ENCODE peak calls at places on chromosomes 3 and 15, in four cellular contexts. One of them, this sample, is unnamed.
A peak's percentile ranks its signal among the peaks of the same experiment; 100 is the strongest.

GRCh38 chr3:135040321-135041110 is 245.5 kb downstream of the EPHB1 start:
- DNase-seq in T-helper 17 cell: no peak
- DNase-seq in tibial artery: no peak
- DNase-seq in activated CD8-positive, alpha-beta memory T cell treated with anti-CD3 and anti-CD28 coated beads, Interleukin-2, amount 50 U/mL, for 48 hours: no peak
- DNase-seq in this sample: no peak

GRCh38 chr3:23183731-23184130 is 19.4 kb upstream of the UBE2E2 start:
- DNase-seq in tibial artery: no peak
- DNase-seq in activated CD8-positive, alpha-beta memory T cell treated with anti-CD3 and anti-CD28 coated beads, Interleukin-2, amount 50 U/mL, for 48 hours: no peak
- DNase-seq in T-helper 17 cell: no peak
- DNase-seq in this sample: no peak

GRCh38 chr3:177835008-177835407 is 637.7 kb upstream of the TBL1XR1 start:
- DNase-seq in T-helper 17 cell: no peak
- DNase-seq in tibial artery: no peak
- DNase-seq in activated CD8-positive, alpha-beta memory T cell treated with anti-CD3 and anti-CD28 coated beads, Interleukin-2, amount 50 U/mL, for 48 hours: no peak
- DNase-seq in this sample: no peak

GRCh38 chr15:48566669-48567068 is 78.8 kb downstream of the FBN1 start:
- DNase-seq in activated CD8-positive, alpha-beta memory T cell treated with anti-CD3 and anti-CD28 coated beads, Interleukin-2, amount 50 U/mL, for 48 hours: no peak
- DNase-seq in tibial artery: no peak
- DNase-seq in T-helper 17 cell: no peak
- DNase-seq in this sample: no peak

GRCh38 chr15:59401810-59402569 is 29.3 kb upstream of the MYO1E start:
- DNase-seq in T-helper 17 cell: no peak
- DNase-seq in activated CD8-positive, alpha-beta memory T cell treated with anti-CD3 and anti-CD28 coated beads, Interleukin-2, amount 50 U/mL, for 48 hours: no peak
- DNase-seq in tibial artery: no peak
- DNase-seq in this sample: no peak

GRCh38 chr15:25239471-25240345 is 199.1 kb downstream of the UBE3A start:
- DNase-seq in T-helper 17 cell: no peak
- DNase-seq in tibial artery: peak; percentile 11
- DNase-seq in activated CD8-positive, alpha-beta memory T cell treated with anti-CD3 and anti-CD28 coated beads, Interleukin-2, amount 50 U/mL, for 48 hours: no peak
- DNase-seq in this sample: no peak

GRCh38 chr15:43939070-43939469 is 112.3 kb downstream of the WDR76 start:
- DNase-seq in T-helper 17 cell: no peak
- DNase-seq in tibial artery: no peak
- DNase-seq in activated CD8-positive, alpha-beta memory T cell treated with anti-CD3 and anti-CD28 coated beads, Interleukin-2, amount 50 U/mL, for 48 hours: no peak
- DNase-seq in this sample: no peak

GRCh38 chr15:96340611-96341464 is 10.3 kb downstream of the NR2F2 start:
- DNase-seq in T-helper 17 cell: no peak
- DNase-seq in tibial artery: peak; percentile 43
- DNase-seq in activated CD8-positive, alpha-beta memory T cell treated with anti-CD3 and anti-CD28 coated beads, Interleukin-2, amount 50 U/mL, for 48 hours: peak; percentile 46
- DNase-seq in this sample: no peak

GRCh38 chr15:69780374-69780773 is 317.3 kb downstream of the TLE3 start:
- DNase-seq in activated CD8-positive, alpha-beta memory T cell treated with anti-CD3 and anti-CD28 coated beads, Interleukin-2, amount 50 U/mL, for 48 hours: no peak
- DNase-seq in tibial artery: no peak
- DNase-seq in T-helper 17 cell: no peak
- DNase-seq in this sample: no peak

GRCh38 chr3:63625161-63625560 is 27.3 kb upstream of the SNTN start:
- DNase-seq in T-helper 17 cell: no peak
- DNase-seq in activated CD8-positive, alpha-beta memory T cell treated with anti-CD3 and anti-CD28 coated beads, Interleukin-2, amount 50 U/mL, for 48 hours: no peak
- DNase-seq in tibial artery: no peak
- DNase-seq in this sample: no peak

GRCh38 chr15:48981941-48982340 is 18.2 kb upstream of the SHC4 start:
- DNase-seq in activated CD8-positive, alpha-beta memory T cell treated with anti-CD3 and anti-CD28 coated beads, Interleukin-2, amount 50 U/mL, for 48 hours: no peak
- DNase-seq in T-helper 17 cell: no peak
- DNase-seq in tibial artery: no peak
- DNase-seq in this sample: no peak

GRCh38 chr3:63450023-63450422 is 171.9 kb downstream of the SYNPR start:
- DNase-seq in T-helper 17 cell: no peak
- DNase-seq in tibial artery: no peak
- DNase-seq in activated CD8-positive, alpha-beta memory T cell treated with anti-CD3 and anti-CD28 coated beads, Interleukin-2, amount 50 U/mL, for 48 hours: no peak
- DNase-seq in this sample: no peak

GRCh38 chr3:189202583-189202982 is 30.8 kb downstream of the TPRG1 start:
- DNase-seq in activated CD8-positive, alpha-beta memory T cell treated with anti-CD3 and anti-CD28 coated beads, Interleukin-2, amount 50 U/mL, for 48 hours: no peak
- DNase-seq in T-helper 17 cell: no peak
- DNase-seq in tibial artery: no peak
- DNase-seq in this sample: no peak

GRCh38 chr3:136070953-136071949 is 105.7 kb downstream of the PPP2R3A start:
- DNase-seq in tibial artery: peak; percentile 30
- DNase-seq in activated CD8-positive, alpha-beta memory T cell treated with anti-CD3 and anti-CD28 coated beads, Interleukin-2, amount 50 U/mL, for 48 hours: no peak
- DNase-seq in T-helper 17 cell: no peak
- DNase-seq in this sample: no peak

GRCh38 chr3:123698813-123699212 is 114.0 kb upstream of the HACD2 start:
- DNase-seq in T-helper 17 cell: no peak
- DNase-seq in tibial artery: no peak
- DNase-seq in activated CD8-positive, alpha-beta memory T cell treated with anti-CD3 and anti-CD28 coated beads, Interleukin-2, amount 50 U/mL, for 48 hours: no peak
- DNase-seq in this sample: no peak

GRCh38 chr3:108495717-108496116 is 14.7 kb downstream of the MYH15 start:
- DNase-seq in tibial artery: no peak
- DNase-seq in T-helper 17 cell: no peak
- DNase-seq in activated CD8-positive, alpha-beta memory T cell treated with anti-CD3 and anti-CD28 coated beads, Interleukin-2, amount 50 U/mL, for 48 hours: no peak
- DNase-seq in this sample: no peak

GRCh38 chr3:169169340-169169963 is 494.1 kb downstream of the MECOM start:
- DNase-seq in T-helper 17 cell: no peak
- DNase-seq in tibial artery: no peak
- DNase-seq in activated CD8-positive, alpha-beta memory T cell treated with anti-CD3 and anti-CD28 coated beads, Interleukin-2, amount 50 U/mL, for 48 hours: no peak
- DNase-seq in this sample: no peak

GRCh38 chr3:100796556-100796955 is 87.3 kb downstream of the TFG start:
- DNase-seq in activated CD8-positive, alpha-beta memory T cell treated with anti-CD3 and anti-CD28 coated beads, Interleukin-2, amount 50 U/mL, for 48 hours: no peak
- DNase-seq in T-helper 17 cell: no peak
- DNase-seq in tibial artery: no peak
- DNase-seq in this sample: no peak

GRCh38 chr3:39142067-39142466 is 11.3 kb downstream of the CSRNP1 start:
- DNase-seq in T-helper 17 cell: no peak
- DNase-seq in activated CD8-positive, alpha-beta memory T cell treated with anti-CD3 and anti-CD28 coated beads, Interleukin-2, amount 50 U/mL, for 48 hours: peak; percentile 48
- DNase-seq in tibial artery: no peak
- DNase-seq in this sample: no peak

GRCh38 chr15:89799011-89799924 is 15.4 kb downstream of the ANPEP start:
- DNase-seq in activated CD8-positive, alpha-beta memory T cell treated with anti-CD3 and anti-CD28 coated beads, Interleukin-2, amount 50 U/mL, for 48 hours: no peak
- DNase-seq in tibial artery: no peak
- DNase-seq in T-helper 17 cell: no peak
- DNase-seq in this sample: no peak

GRCh38 chr15:75725021-75725718 is 12.5 kb upstream of the CSPG4 start:
- DNase-seq in T-helper 17 cell: no peak
- DNase-seq in tibial artery: peak; percentile 15
- DNase-seq in activated CD8-positive, alpha-beta memory T cell treated with anti-CD3 and anti-CD28 coated beads, Interleukin-2, amount 50 U/mL, for 48 hours: no peak
- DNase-seq in this sample: no peak

GRCh38 chr3:23162939-23163338 is 40.2 kb upstream of the UBE2E2 start:
- DNase-seq in tibial artery: no peak
- DNase-seq in activated CD8-positive, alpha-beta memory T cell treated with anti-CD3 and anti-CD28 coated beads, Interleukin-2, amount 50 U/mL, for 48 hours: no peak
- DNase-seq in T-helper 17 cell: no peak
- DNase-seq in this sample: no peak

GRCh38 chr15:25501828-25502446 is 63.1 kb upstream of the UBE3A start:
- DNase-seq in tibial artery: no peak
- DNase-seq in T-helper 17 cell: no peak
- DNase-seq in activated CD8-positive, alpha-beta memory T cell treated with anti-CD3 and anti-CD28 coated beads, Interleukin-2, amount 50 U/mL, for 48 hours: no peak
- DNase-seq in this sample: no peak

GRCh38 chr3:58234516-58234931 is 3.1 kb upstream of the ABHD6 start:
- DNase-seq in activated CD8-positive, alpha-beta memory T cell treated with anti-CD3 and anti-CD28 coated beads, Interleukin-2, amount 50 U/mL, for 48 hours: peak; percentile 30
- DNase-seq in tibial artery: no peak
- DNase-seq in T-helper 17 cell: no peak
- DNase-seq in this sample: no peak

GRCh38 chr3:175266993-175267960 is 408.1 kb downstream of the NAALADL2 start:
- DNase-seq in activated CD8-positive, alpha-beta memory T cell treated with anti-CD3 and anti-CD28 coated beads, Interleukin-2, amount 50 U/mL, for 48 hours: no peak
- DNase-seq in T-helper 17 cell: no peak
- DNase-seq in tibial artery: no peak
- DNase-seq in this sample: no peak

GRCh38 chr3:43773273-43774104 is 82.8 kb downstream of the ABHD5 start:
- DNase-seq in T-helper 17 cell: no peak
- DNase-seq in activated CD8-positive, alpha-beta memory T cell treated with anti-CD3 and anti-CD28 coated beads, Interleukin-2, amount 50 U/mL, for 48 hours: no peak
- DNase-seq in tibial artery: peak; percentile 26
- DNase-seq in this sample: no peak

GRCh38 chr3:66490214-66490613 is 10.6 kb downstream of the LRIG1 start:
- DNase-seq in T-helper 17 cell: no peak
- DNase-seq in activated CD8-positive, alpha-beta memory T cell treated with anti-CD3 and anti-CD28 coated beads, Interleukin-2, amount 50 U/mL, for 48 hours: no peak
- DNase-seq in tibial artery: no peak
- DNase-seq in this sample: no peak

GRCh38 chr3:136730595-136731273 is 21.4 kb downstream of the STAG1 start:
- DNase-seq in tibial artery: no peak
- DNase-seq in T-helper 17 cell: no peak
- DNase-seq in activated CD8-positive, alpha-beta memory T cell treated with anti-CD3 and anti-CD28 coated beads, Interleukin-2, amount 50 U/mL, for 48 hours: no peak
- DNase-seq in this sample: no peak

GRCh38 chr3:191175102-191175501 is 23.9 kb upstream of the OSTN start:
- DNase-seq in T-helper 17 cell: no peak
- DNase-seq in activated CD8-positive, alpha-beta memory T cell treated with anti-CD3 and anti-CD28 coated beads, Interleukin-2, amount 50 U/mL, for 48 hours: no peak
- DNase-seq in tibial artery: no peak
- DNase-seq in this sample: no peak

GRCh38 chr3:21638488-21638887 is 112.5 kb downstream of the ZNF385D start:
- DNase-seq in activated CD8-positive, alpha-beta memory T cell treated with anti-CD3 and anti-CD28 coated beads, Interleukin-2, amount 50 U/mL, for 48 hours: no peak
- DNase-seq in tibial artery: no peak
- DNase-seq in T-helper 17 cell: no peak
- DNase-seq in this sample: no peak

GRCh38 chr3:79361748-79362378 is 405.9 kb downstream of the ROBO1 start:
- DNase-seq in activated CD8-positive, alpha-beta memory T cell treated with anti-CD3 and anti-CD28 coated beads, Interleukin-2, amount 50 U/mL, for 48 hours: no peak
- DNase-seq in tibial artery: no peak
- DNase-seq in T-helper 17 cell: no peak
- DNase-seq in this sample: no peak

GRCh38 chr3:88985491-88985890 is 121.9 kb upstream of the EPHA3 start:
- DNase-seq in activated CD8-positive, alpha-beta memory T cell treated with anti-CD3 and anti-CD28 coated beads, Interleukin-2, amount 50 U/mL, for 48 hours: no peak
- DNase-seq in tibial artery: no peak
- DNase-seq in T-helper 17 cell: no peak
- DNase-seq in this sample: no peak

GRCh38 chr3:157573780-157574378 is 70.7 kb upstream of the VEPH1 start:
- DNase-seq in T-helper 17 cell: no peak
- DNase-seq in tibial artery: no peak
- DNase-seq in activated CD8-positive, alpha-beta memory T cell treated with anti-CD3 and anti-CD28 coated beads, Interleukin-2, amount 50 U/mL, for 48 hours: no peak
- DNase-seq in this sample: no peak

GRCh38 chr3:129890891-129891290 is 2.6 kb downstream of the TMCC1 start:
- DNase-seq in activated CD8-positive, alpha-beta memory T cell treated with anti-CD3 and anti-CD28 coated beads, Interleukin-2, amount 50 U/mL, for 48 hours: no peak
- DNase-seq in tibial artery: no peak
- DNase-seq in T-helper 17 cell: no peak
- DNase-seq in this sample: no peak

GRCh38 chr3:51718547-51719412 is 11.9 kb downstream of the GRM2 start:
- DNase-seq in T-helper 17 cell: peak; percentile 21
- DNase-seq in tibial artery: no peak
- DNase-seq in activated CD8-positive, alpha-beta memory T cell treated with anti-CD3 and anti-CD28 coated beads, Interleukin-2, amount 50 U/mL, for 48 hours: peak; percentile 85
- DNase-seq in this sample: no peak

GRCh38 chr15:62430552-62430951 is 265.5 kb upstream of the C2CD4B start:
- DNase-seq in tibial artery: no peak
- DNase-seq in T-helper 17 cell: no peak
- DNase-seq in activated CD8-positive, alpha-beta memory T cell treated with anti-CD3 and anti-CD28 coated beads, Interleukin-2, amount 50 U/mL, for 48 hours: no peak
- DNase-seq in this sample: no peak

GRCh38 chr3:25410703-25411102 is 17.4 kb upstream of the RARB start:
- DNase-seq in tibial artery: no peak
- DNase-seq in T-helper 17 cell: no peak
- DNase-seq in activated CD8-positive, alpha-beta memory T cell treated with anti-CD3 and anti-CD28 coated beads, Interleukin-2, amount 50 U/mL, for 48 hours: no peak
- DNase-seq in this sample: no peak

GRCh38 chr15:86654501-86654900 is 574.8 kb downstream of the AGBL1 start:
- DNase-seq in tibial artery: no peak
- DNase-seq in activated CD8-positive, alpha-beta memory T cell treated with anti-CD3 and anti-CD28 coated beads, Interleukin-2, amount 50 U/mL, for 48 hours: no peak
- DNase-seq in T-helper 17 cell: no peak
- DNase-seq in this sample: no peak

This sample was measured in amygdala.